ENCODE peak calls at places on chromosome 16, in eight cellular contexts. O, R, B, H, J, U, F and L are unnamed samples.

GRCh38 chr16:56460101-56460500 is 8.7 kb downstream of the OGFOD1 start:
- DNase-seq in H (no peak), R (no peak), F (no peak), B (no peak), U (no peak), O (no peak), J (peak; percentile 11), L (no peak)

GRCh38 chr16:85733839-85734170 is 17.1 kb downstream of the C16orf74 start:
- DNase-seq in H (peak; percentile 16), B (no peak), O (no peak), U (no peak), R (no peak), J (no peak), F (no peak), L (no peak)

GRCh38 chr16:54355251-54355650 is 68.7 kb upstream of the IRX3 start:
- DNase-seq in B (no peak), J (no peak), O (no peak), H (peak; percentile 72), F (no peak), U (no peak), R (no peak), L (no peak)

GRCh38 chr16:74641969-74642368 is 24.7 kb downstream of the RFWD3 start:
- DNase-seq in O (no peak), R (no peak), B (no peak), U (no peak), J (no peak), H (no peak), F (no peak), L (no peak)

GRCh38 chr16:89737341-89738071 is 16.2 kb downstream of the ZNF276 start:
- DNase-seq in B (peak; percentile 19), R (no peak), O (no peak), F (peak; percentile 34), J (no peak), H (no peak), U (no peak), L (peak; percentile 24)

GRCh38 chr16:77191259-77191969 is 424 bp downstream of the MON1B start:
- DNase-seq in B (peak; percentile 19), O (no peak), H (no peak), J (peak; percentile 29), U (no peak), F (no peak), R (no peak), L (peak; percentile 21)

GRCh38 chr16:19864566-19864965 is 20.1 kb downstream of the GPRC5B start:
- DNase-seq in F (no peak), O (peak; percentile 38), H (no peak), B (no peak), U (no peak), J (no peak), R (no peak), L (no peak)

GRCh38 chr16:84825896-84826557 is 6.2 kb downstream of the CRISPLD2 start:
- DNase-seq in U (no peak), F (no peak), H (no peak), B (no peak), O (no peak), J (peak; percentile 65), R (no peak), L (no peak)

GRCh38 chr16:24537474-24538337 is 1.7 kb upstream of the RBBP6 start:
- DNase-seq in J (no peak), B (no peak), F (no peak), U (no peak), H (no peak), R (no peak), O (no peak), L (no peak)

GRCh38 chr16:76777721-76778120 is 413.3 kb upstream of the MON1B start:
- DNase-seq in F (no peak), H (no peak), U (no peak), J (no peak), B (no peak), O (no peak), R (no peak), L (no peak)

GRCh38 chr16:85604145-85604705 is 8.9 kb upstream of the GSE1 start:
- DNase-seq in J (no peak), O (no peak), H (no peak), B (no peak), R (no peak), U (no peak), F (no peak), L (no peak)

GRCh38 chr16:77782694-77783093 is 5.7 kb upstream of the VAT1L start:
- DNase-seq in U (no peak), H (no peak), B (no peak), F (no peak), O (no peak), J (no peak), R (no peak), L (no peak)